ENCODE peak calls at places on chromosomes 6 and 20, in four cellular contexts. L is amygdala, K is fibroblast of the conjunctiva, A is HTR-8/SVneo. O is an unnamed sample.
A peak's percentile ranks its signal among the peaks of the same experiment; 100 is the strongest.

GRCh38 chr20:20267685-20268429 is 100.0 kb upstream of the INSM1 start:
- DNase-seq in A (no peak), L (no peak), K (no peak), O (no peak)

GRCh38 chr20:63520939-63521601 is 505 bp downstream of the PPDPF start:
- DNase-seq in L (no peak), K (peak; percentile 43), A (no peak), O (no peak)

GRCh38 chr6:61886608-61887259 is 399.3 kb downstream of the KHDRBS2 start:
- DNase-seq in A (no peak), L (no peak), K (no peak), O (no peak)

GRCh38 chr6:40587240-40588069 is at the start of gene LRFN2:
- DNase-seq in A (peak; percentile 62), K (peak; percentile 17), L (no peak), O (no peak)

GRCh38 chr20:24607402-24607801 is 138.0 kb downstream of the SYNDIG1 start:
- DNase-seq in K (no peak), A (no peak), L (no peak), O (no peak)

GRCh38 chr20:5510446-5510845 is 193.7 kb upstream of the PROKR2 start:
- DNase-seq in K (no peak), L (no peak), A (no peak), O (no peak)

GRCh38 chr6:134651519-134651918 is 298.4 kb downstream of the ALDH8A1 start:
- DNase-seq in K (no peak), A (no peak), L (no peak), O (no peak)

GRCh38 chr20:25071722-25072121 is 10.2 kb downstream of the VSX1 start:
- DNase-seq in L (no peak), A (no peak), K (no peak), O (no peak)

GRCh38 chr20:4574356-4574690 is 147.4 kb upstream of the PRND start:
- DNase-seq in K (no peak), L (no peak), A (no peak), O (no peak)

GRCh38 chr20:62367136-62367482 is at the start of gene LAMA5:
- DNase-seq in A (peak; percentile 87), L (no peak), K (no peak), O (no peak)

GRCh38 chr6:10690651-10691445 is 3.6 kb downstream of the C6orf52 start:
- DNase-seq in L (no peak), A (no peak), K (no peak), O (no peak)

GRCh38 chr6:152161501-152161900 is 354.0 kb downstream of the ESR1 start:
- DNase-seq in A (no peak), K (no peak), L (no peak), O (no peak)

GRCh38 chr6:4488389-4488788 is 287.8 kb upstream of the CDYL start:
- DNase-seq in A (no peak), K (no peak), L (no peak), O (no peak)

GRCh38 chr6:147769496-147770087 is 261.1 kb downstream of the SAMD5 start:
- DNase-seq in L (no peak), K (no peak), A (no peak), O (no peak)

GRCh38 chr20:58436868-58437645 is 48.0 kb downstream of the VAPB start:
- DNase-seq in K (no peak), L (no peak), A (no peak), O (no peak)

GRCh38 chr20:36645998-36646397 is at the start of gene SLA2:
- DNase-seq in K (no peak), L (no peak), A (no peak), O (no peak)

GRCh38 chr6:1837868-1838267 is 228.2 kb downstream of the FOXC1 start:
- DNase-seq in K (no peak), A (no peak), L (no peak), O (no peak)

GRCh38 chr6:81568973-81569372 is 183.5 kb downstream of the TENT5A start:
- DNase-seq in K (no peak), A (no peak), L (no peak), O (no peak)

GRCh38 chr6:4853782-4854511 is 77.7 kb downstream of the CDYL start:
- DNase-seq in A (no peak), L (no peak), K (no peak), O (no peak)

GRCh38 chr6:134676307-134677281 is 273.3 kb downstream of the ALDH8A1 start:
- DNase-seq in K (peak; percentile 78), L (no peak), A (no peak), O (peak; percentile 92)

GRCh38 chr20:3760980-3761379 is 6.6 kb downstream of the ADISSP start:
- DNase-seq in K (no peak), L (no peak), A (no peak), O (no peak)